ENCODE peak calls at places on chromosomes 11 and 22, in six cellular contexts. J is NCI-H1105, N is RWPE2, K is HFFc6, S is left ventricle myocardium superior, M is lower leg skin. O is an unnamed sample.

GRCh38 chr11:62539238-62539925 is 7.2 kb downstream of the AHNAK start:
- DNase-seq in M (no peak), S (peak; percentile 80), N (peak; percentile 89), J (no peak), K (peak; percentile 91), O (peak; percentile 76)

GRCh38 chr11:65435330-65435931 is 12.8 kb downstream of the NEAT1 start:
- DNase-seq in K (no peak), J (no peak), S (no peak), M (no peak), N (no peak), O (no peak)

GRCh38 chr11:118126082-118126838 is 26.4 kb downstream of the SCN4B start:
- DNase-seq in M (no peak), N (no peak), J (no peak), K (no peak), S (no peak), O (no peak)

GRCh38 chr11:122668562-122669090 is 13.1 kb downstream of the UBASH3B start:
- DNase-seq in J (no peak), S (no peak), M (no peak), N (no peak), K (peak; percentile 74), O (no peak)

GRCh38 chr11:117843666-117844484 is 19.3 kb upstream of the FXYD2 start:
- DNase-seq in N (no peak), M (peak; percentile 74), K (peak; percentile 36), J (peak; percentile 69), S (peak; percentile 90), O (peak; percentile 49)

GRCh38 chr22:41762980-41763779 is 37.3 kb upstream of the CCDC134 start:
- DNase-seq in K (no peak), N (no peak), M (no peak), J (peak; percentile 79), S (peak; percentile 38), O (peak; percentile 55)

GRCh38 chr22:26547426-26547825 is 35.2 kb upstream of the TFIP11 start:
- DNase-seq in M (no peak), J (no peak), N (no peak), S (no peak), K (no peak), O (no peak)

GRCh38 chr11:100686476-100686875 is 612 bp upstream of the ARHGAP42 start:
- DNase-seq in K (no peak), M (no peak), N (no peak), J (no peak), S (no peak), O (no peak)

GRCh38 chr11:27735281-27735680 is 35.0 kb upstream of the BDNF start:
- DNase-seq in J (no peak), S (no peak), K (no peak), N (no peak), M (no peak), O (no peak)

GRCh38 chr11:44790211-44790610 is 63.4 kb downstream of the TSPAN18 start:
- DNase-seq in J (no peak), K (no peak), N (no peak), S (no peak), M (no peak), O (no peak)

GRCh38 chr11:71936825-71937224 is 8.0 kb downstream of the RNF121 start:
- DNase-seq in N (no peak), J (no peak), S (no peak), K (peak; percentile 28), M (no peak), O (no peak)

GRCh38 chr11:78228467-78228866 is 39.7 kb downstream of the USP35 start:
- DNase-seq in S (no peak), N (no peak), M (no peak), J (peak; percentile 50), K (peak; percentile 50), O (peak; percentile 52)

GRCh38 chr11:62707277-62707771 is at the start of the genes BSCL2 and GNG3:
- DNase-seq in N (no peak), J (no peak), K (no peak), S (peak; percentile 37), M (no peak), O (no peak)

GRCh38 chr11:46210133-46210636 is 67.3 kb upstream of the CREB3L1 start:
- DNase-seq in K (peak; percentile 51), M (no peak), J (no peak), S (no peak), N (no peak), O (no peak)

GRCh38 chr11:29166306-29166705 is 850.5 kb downstream of the KCNA4 start:
- DNase-seq in M (no peak), K (no peak), N (no peak), J (no peak), S (no peak), O (no peak)